ENCODE peak calls at places on chromosomes 16 and 17, in four cellular contexts. T, R, W and Y are unnamed samples.

GRCh38 chr17:27518750-27519521 is 62.7 kb downstream of the KSR1 start:
- DNase-seq in T (no peak), R (no peak), W (no peak), Y (no peak)

GRCh38 chr17:8146381-8147140 is 5.6 kb downstream of the PER1 start:
- DNase-seq in T (no peak), R (no peak), W (no peak), Y (no peak)

GRCh38 chr16:28097500-28097899 is 34.0 kb upstream of the GSG1L start:
- DNase-seq in T (no peak), R (no peak), W (no peak), Y (no peak)

GRCh38 chr17:38402897-38403296 is 25.4 kb upstream of the ARHGAP23 start:
- DNase-seq in T (no peak), R (no peak), W (no peak), Y (no peak)

GRCh38 chr17:68886401-68886800 is 68.8 kb downstream of the ABCA8 start:
- DNase-seq in T (no peak), R (no peak), W (no peak), Y (no peak)

GRCh38 chr16:31354394-31355291 is at the start of gene ITGAX:
- DNase-seq in T (no peak), R (peak; percentile 79), W (no peak), Y (no peak)

GRCh38 chr16:28258571-28258970 is 33.8 kb upstream of the SBK1 start:
- DNase-seq in T (no peak), R (no peak), W (no peak), Y (no peak)

GRCh38 chr17:27552467-27552779 is 78.6 kb upstream of the LGALS9 start:
- DNase-seq in T (no peak), R (no peak), W (peak; percentile 45), Y (peak; percentile 56)

GRCh38 chr17:66665194-66665593 is 169.7 kb upstream of the CACNG5 start:
- DNase-seq in T (no peak), R (no peak), W (no peak), Y (no peak)

GRCh38 chr17:45997624-45998023 is 1.4 kb upstream of the STH start:
- DNase-seq in T (no peak), R (no peak), W (no peak), Y (no peak)

GRCh38 chr16:67277294-67277998 is 1.9 kb upstream of the PLEKHG4 start:
- DNase-seq in T (no peak), R (peak; percentile 50), W (peak; percentile 35), Y (peak; percentile 84)

GRCh38 chr17:75032896-75033294 is 13.9 kb downstream of the ATP5PD start:
- DNase-seq in T (no peak), R (no peak), W (no peak), Y (no peak)

GRCh38 chr17:58344791-58345157 is 7.2 kb downstream of the SUPT4H1 start:
- DNase-seq in T (no peak), R (no peak), W (no peak), Y (no peak)

GRCh38 chr17:60390881-60391418 is 983 bp downstream of the USP32 start:
- DNase-seq in T (no peak), R (no peak), W (peak; percentile 39), Y (no peak)

GRCh38 chr17:3641014-3641413 is 4.5 kb downstream of the CTNS start:
- DNase-seq in T (no peak), R (no peak), W (no peak), Y (no peak)

GRCh38 chr16:69309316-69309715 is 1.8 kb upstream of the VPS4A start:
- DNase-seq in T (no peak), R (no peak), W (no peak), Y (no peak)

GRCh38 chr17:37037590-37038155 is 88.9 kb downstream of the AATF start:
- DNase-seq in T (no peak), R (no peak), W (no peak), Y (no peak)

GRCh38 chr16:28820016-28820415 is 2.8 kb upstream of the ATXN2L start:
- DNase-seq in T (no peak), R (no peak), W (no peak), Y (no peak)

GRCh38 chr16:28569968-28570752 is 16.4 kb downstream of the SGF29 start:
- DNase-seq in T (no peak), R (no peak), W (no peak), Y (no peak)

GRCh38 chr16:685967-686366 is 1.8 kb upstream of the JMJD8 start:
- DNase-seq in T (no peak), R (no peak), W (peak; percentile 41), Y (no peak)

GRCh38 chr16:2324296-2324859 is 16.1 kb downstream of the ABCA3 start:
- DNase-seq in T (no peak), R (no peak), W (no peak), Y (no peak)

GRCh38 chr17:67008101-67008500 is 36.3 kb upstream of the CACNG1 start:
- DNase-seq in T (no peak), R (no peak), W (no peak), Y (no peak)

GRCh38 chr17:49582789-49583188 is 7.1 kb downstream of the NXPH3 start:
- DNase-seq in T (no peak), R (no peak), W (no peak), Y (no peak)

GRCh38 chr17:11797803-11798202 is 199.5 kb downstream of the ZNF18 start:
- DNase-seq in T (no peak), R (peak; percentile 49), W (no peak), Y (no peak)

DNA sequence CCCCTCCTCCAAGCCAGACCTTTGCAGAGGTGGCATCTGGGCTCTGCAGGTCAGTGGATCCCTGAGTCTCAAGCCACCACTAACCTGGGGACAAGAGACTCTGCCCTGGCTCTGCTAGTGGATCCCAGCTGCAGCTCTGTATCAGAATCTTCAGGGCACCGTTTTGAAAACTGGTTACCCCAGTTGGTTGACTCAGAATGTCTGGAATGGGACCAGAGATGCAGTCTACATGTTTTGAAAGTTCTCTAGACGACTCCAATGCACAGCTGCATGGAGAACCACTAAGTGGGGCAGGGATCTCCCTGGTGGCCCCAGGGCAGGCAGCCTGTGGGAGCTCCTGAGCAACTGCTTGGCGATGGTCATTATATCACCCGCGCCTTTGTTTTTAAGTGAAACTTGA is 34.1 kb upstream of the ADORA2B start:
- DNase-seq in T (no peak), R (no peak), W (no peak), Y (no peak)
- TF ChIP-seq FOSL1 in T (no peak), R (no peak), W (no peak), Y (no peak)

DNA sequence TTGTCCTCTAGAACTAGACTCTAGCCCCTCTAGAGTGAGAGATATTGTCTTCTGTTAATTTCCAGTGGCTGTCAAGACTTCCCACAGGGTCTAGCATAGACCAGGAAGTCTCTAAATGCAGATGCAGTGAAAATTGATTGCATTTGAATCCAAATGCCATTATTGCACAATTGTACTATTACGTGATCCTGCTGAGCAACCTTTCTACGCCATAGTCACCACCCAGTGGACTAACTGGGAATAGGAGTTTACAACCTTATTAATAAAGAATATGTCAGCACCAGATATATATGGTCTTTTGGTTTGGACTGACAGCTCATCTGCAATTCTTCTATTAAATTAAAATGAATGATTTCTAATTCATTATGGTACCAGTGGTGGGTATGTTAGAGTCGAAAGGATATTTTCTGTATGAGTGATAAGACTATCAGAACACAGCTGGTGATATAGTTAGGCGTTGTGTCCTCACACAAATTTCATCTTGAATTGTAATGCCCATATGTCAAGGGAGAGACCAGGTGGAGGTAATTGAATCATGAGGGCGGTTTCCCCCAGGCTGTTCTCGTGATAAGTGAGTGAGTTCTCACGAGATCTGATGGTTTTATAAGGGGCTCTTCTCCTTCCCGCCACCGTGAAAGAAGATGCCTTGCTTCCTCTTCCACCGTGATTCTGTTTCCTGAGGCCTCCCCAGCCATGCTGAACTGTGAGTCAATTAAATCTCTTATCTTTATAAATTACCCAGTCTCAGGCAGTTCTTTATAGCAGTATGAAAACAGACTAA is 138.9 kb upstream of the CA10 start:
- DNase-seq in T (no peak), R (no peak), W (peak; percentile 5), Y (no peak)
- TF ChIP-seq ZNF274 in T (no peak), R (no peak), W (no peak), Y (no peak)

GRCh38 chr17:39979021-39979660 is 1.5 kb upstream of the PSMD3 start:
- DNase-seq in T (no peak), R (no peak), W (no peak), Y (no peak)
- TF ChIP-seq FOSL1 in T (no peak), R (no peak), W (no peak), Y (no peak)

GRCh38 chr16:85422374-85423185 is 190.5 kb upstream of the GSE1 start:
- DNase-seq in T (no peak), R (no peak), W (peak; percentile 92), Y (no peak)
- TF ChIP-seq ZNF274 in T (no peak), R (no peak), W (no peak), Y (no peak)